ENCODE peak calls at places on chromosomes 11 and 22, in eight cellular contexts. F is A549; Z is left lobe of liver; M is activated naive CD4-positive, alpha-beta T cell treated with anti-CD3 and anti-CD28 coated beads, Interleukin-2, amount 50 U/mL, for 72 hours; X is activated CD8-positive, alpha-beta memory T cell treated with anti-CD3 and anti-CD28 coated beads, Interleukin-2, amount 10 ng/mL, durations not matched to agents 7 days and 5 days; K is DND-41; S is heart left ventricle; P is natural killer cell. N is an unnamed sample.

GRCh38 chr22:30562391-30562790 is 12.1 kb downstream of the GAL3ST1 start:
- ATAC-seq in X (no peak), M (no peak), P (no peak), S (no peak), F (peak), K (no peak), Z (no peak), N (no peak)

GRCh38 chr11:69969890-69970784 is 108.0 kb upstream of the ANO1 start:
- ATAC-seq in X (no peak), M (peak), K (no peak), S (no peak), Z (peak), P (no peak), F (no peak), N (no peak)

GRCh38 chr11:75265851-75266531 is 25.4 kb downstream of the TPBGL start:
- ATAC-seq in Z (no peak), K (no peak), P (no peak), X (no peak), F (no peak), S (no peak), M (no peak), N (no peak)

GRCh38 chr11:68904458-68904847 is 762 bp downstream of the IGHMBP2 start:
- ATAC-seq in M (no peak), Z (peak), K (peak), X (peak), P (peak), S (peak), F (no peak), N (peak)

GRCh38 chr11:19026862-19027261 is 33.7 kb downstream of the MRGPRX2 start:
- ATAC-seq in K (no peak), S (peak), Z (no peak), M (peak), F (no peak), X (no peak), P (no peak), N (no peak)

GRCh38 chr11:116913000-116913399 is 75.6 kb upstream of the APOA1 start:
- ATAC-seq in K (no peak), X (no peak), F (no peak), M (no peak), Z (peak), P (no peak), S (no peak), N (no peak)

GRCh38 chr11:15059132-15059531 is 14.3 kb upstream of the CALCB start:
- ATAC-seq in X (no peak), S (no peak), M (peak), F (no peak), K (no peak), Z (no peak), P (no peak), N (no peak)

GRCh38 chr11:103601230-103601846 is 435.1 kb upstream of the DDI1 start:
- ATAC-seq in X (peak), K (peak), M (no peak), F (peak), P (peak), S (no peak), Z (peak), N (peak)

GRCh38 chr11:19816817-19817216 is 104.2 kb downstream of the NAV2 start:
- ATAC-seq in M (no peak), K (no peak), F (no peak), P (no peak), S (no peak), Z (no peak), X (no peak), N (no peak)

GRCh38 chr11:65425971-65426838 is 3.6 kb downstream of the NEAT1 start:
- ATAC-seq in X (peak), S (no peak), F (no peak), K (no peak), P (peak), M (peak), Z (no peak), N (peak)

GRCh38 chr11:1845571-1846452 is 7.0 kb downstream of the TNNI2 start:
- ATAC-seq in P (no peak), K (no peak), F (no peak), X (peak), Z (no peak), S (no peak), M (no peak), N (no peak)

GRCh38 chr22:29936186-29936585 is 53.2 kb downstream of the MTMR3 start:
- ATAC-seq in X (no peak), Z (no peak), S (no peak), P (no peak), F (no peak), K (no peak), M (no peak), N (no peak)

GRCh38 chr22:38009000-38009806 is 24.8 kb upstream of the SOX10 start:
- ATAC-seq in P (peak), K (no peak), F (no peak), X (peak), Z (no peak), S (no peak), M (no peak), N (no peak)

GRCh38 chr11:84503503-84503902 is 1123.6 kb downstream of the DLG2 start:
- ATAC-seq in M (no peak), S (no peak), X (no peak), P (no peak), Z (no peak), K (no peak), F (no peak), N (no peak)

GRCh38 chr11:118640332-118641154 is 33.1 kb downstream of the PHLDB1 start:
- ATAC-seq in Z (peak), K (no peak), M (no peak), S (no peak), F (no peak), X (no peak), P (no peak), N (no peak)

GRCh38 chr22:20979940-20980453 is 2.1 kb upstream of the LZTR1 start:
- ATAC-seq in F (no peak), M (no peak), X (no peak), S (no peak), Z (peak), P (no peak), K (no peak), N (no peak)

GRCh38 chr11:102115557-102115956 is 5.3 kb downstream of the YAP1 start:
- ATAC-seq in P (no peak), S (no peak), X (no peak), K (no peak), F (no peak), M (no peak), Z (peak), N (no peak)